ENCODE peak calls at places on chromosomes 6 and 20, in eight cellular contexts. B is cardiac muscle cell, N is dorsolateral prefrontal cortex, M is foreskin fibroblast, E is AG04450, T is cardiac fibroblast, W is kidney epithelial cell, K is choroid plexus epithelial cell. V is an unnamed sample.

GRCh38 chr20:63191400-63191799 is 24.5 kb downstream of the YTHDF1 start:
- DNase-seq in T (peak), B (no peak), K (no peak), N (peak), M (no peak), E (no peak), W (no peak), V (no peak)

GRCh38 chr20:62997626-62998025 is 9.1 kb downstream of the BHLHE23 start:
- DNase-seq in N (no peak), M (no peak), E (no peak), B (no peak), W (no peak), T (no peak), K (no peak), V (no peak)

GRCh38 chr6:87904041-87904440 is 143.6 kb upstream of the SPACA1 start:
- DNase-seq in N (no peak), E (no peak), W (no peak), T (no peak), M (no peak), B (no peak), K (no peak), V (no peak)

GRCh38 chr6:52650946-52651345 is 20.0 kb upstream of the TMEM14A start:
- DNase-seq in K (peak), N (no peak), W (no peak), B (no peak), E (no peak), M (peak), T (no peak), V (no peak)

GRCh38 chr6:109322825-109323580 is 59.3 kb downstream of the CD164 start:
- DNase-seq in T (no peak), W (no peak), E (no peak), M (no peak), N (no peak), B (no peak), K (no peak), V (peak)

GRCh38 chr6:136647363-136647763 is 97.1 kb upstream of the MAP7 start:
- DNase-seq in B (no peak), K (peak), T (peak), W (no peak), E (peak), M (peak), N (no peak), V (peak)

GRCh38 chr6:17093692-17094091 is 8.2 kb upstream of the STMND1 start:
- DNase-seq in K (no peak), M (peak), W (no peak), N (no peak), E (no peak), T (no peak), B (peak), V (no peak)

GRCh38 chr20:34058831-34059230 is 53.2 kb downstream of the EIF2S2 start:
- DNase-seq in E (no peak), W (peak), T (peak), B (peak), K (peak), M (peak), N (no peak), V (no peak)

GRCh38 chr6:156471000-156471399 is 306.2 kb upstream of the ARID1B start:
- DNase-seq in N (no peak), T (no peak), K (no peak), M (no peak), W (no peak), B (no peak), E (no peak), V (no peak)

DNA sequence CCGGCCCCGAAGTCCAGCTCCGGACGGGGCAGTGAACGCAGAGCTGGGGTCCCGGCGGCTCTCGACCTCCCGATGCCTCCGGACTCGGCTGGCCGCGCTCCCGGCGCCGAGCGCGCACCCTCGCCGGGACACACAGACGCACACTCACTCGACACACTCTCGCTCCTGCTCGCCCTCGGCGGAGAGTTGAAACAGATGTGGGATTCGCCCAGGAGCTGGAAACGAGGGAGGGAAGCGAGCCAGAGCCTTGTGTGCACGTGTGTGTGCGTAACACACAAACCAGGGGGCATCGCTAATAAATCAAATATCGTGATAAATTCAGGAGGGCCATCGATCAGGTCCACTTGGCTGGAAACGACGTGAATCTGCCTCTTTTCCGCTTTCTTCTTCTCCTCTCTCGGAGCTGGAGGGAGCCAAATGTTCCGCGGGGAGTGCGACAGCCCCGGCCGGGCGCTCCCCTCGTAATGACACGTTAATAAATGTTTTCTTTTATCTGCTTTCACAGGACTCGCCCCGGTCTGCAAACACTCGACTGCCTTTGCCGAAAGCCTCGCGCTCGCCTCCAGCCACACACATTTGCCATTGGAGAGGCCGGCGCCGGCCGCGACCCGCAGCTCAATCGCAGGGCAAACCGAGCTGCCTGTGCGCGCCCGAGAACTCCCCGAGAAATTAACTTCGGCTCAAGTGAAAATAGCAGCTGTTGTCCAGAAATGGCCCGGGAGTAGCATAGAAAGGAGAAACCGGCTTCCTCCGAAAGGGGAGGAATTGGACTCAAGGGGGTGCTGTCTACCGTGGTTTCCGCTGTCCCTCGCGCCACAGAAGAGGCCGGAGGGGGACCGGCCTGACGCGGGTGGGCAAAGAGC is 850 bp upstream of the SULF2 start:
- DNase-seq in E (no peak), T (peak), K (peak), N (peak), W (peak), B (peak), M (peak), V (no peak)
- TF ChIP-seq CTCF in E (peak), T (peak), K (peak), N (peak), W (peak), B (peak), M (peak), V (peak)

DNA sequence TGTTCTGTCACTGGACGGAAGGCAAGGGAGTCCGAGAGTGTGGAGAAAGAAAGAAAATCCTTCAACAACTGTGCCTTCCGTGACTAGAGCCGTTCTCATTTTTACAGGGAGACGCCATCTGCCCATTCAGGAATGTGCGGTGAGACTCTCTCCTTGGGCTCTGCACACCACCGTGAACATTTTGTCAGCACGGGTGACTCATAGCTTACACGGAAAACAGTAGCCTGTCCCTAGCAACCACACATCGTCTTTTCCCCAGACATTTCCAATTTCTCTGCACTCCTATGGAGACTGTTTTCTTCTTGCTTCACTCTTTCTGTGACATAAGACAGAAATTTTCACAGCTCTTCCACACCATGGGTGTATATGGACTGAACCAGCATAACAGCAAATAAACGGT is 55.1 kb downstream of the TBXT start:
- DNase-seq in B (no peak), T (peak), K (peak), N (no peak), E (no peak), W (no peak), M (peak), V (no peak)
- H3K4me3 ChIP-seq in B (no peak), T (no peak), K (no peak), N (peak), E (no peak), W (no peak), M (no peak), V (no peak)

GRCh38 chr20:50140339-50140859 is 13.1 kb downstream of the PEDS1 start:
- DNase-seq in B (no peak), E (no peak), M (no peak), N (no peak), K (no peak), T (no peak), W (no peak), V (no peak)

GRCh38 chr20:50141018-50141675 is 12.4 kb downstream of the PEDS1 start:
- DNase-seq in K (no peak), M (no peak), W (no peak), B (no peak), N (no peak), E (no peak), T (no peak), V (no peak)

GRCh38 chr20:50138120-50138478 is 15.4 kb downstream of the PEDS1 start:
- DNase-seq in W (no peak), B (no peak), E (no peak), T (no peak), K (no peak), M (no peak), N (no peak), V (no peak)

GRCh38 chr20:50136822-50137599 is 16.5 kb downstream of the PEDS1 start:
- DNase-seq in M (peak), N (no peak), T (peak), B (no peak), E (no peak), K (peak), W (no peak), V (no peak)

GRCh38 chr20:50138479-50139393 is 14.8 kb downstream of the PEDS1 start:
- DNase-seq in N (peak), B (no peak), M (peak), T (peak), E (no peak), W (no peak), K (no peak), V (no peak)
- TF ChIP-seq CTCF in N (peak), B (peak), M (no peak), T (peak), E (no peak), W (no peak), K (peak), V (no peak)

DNA sequence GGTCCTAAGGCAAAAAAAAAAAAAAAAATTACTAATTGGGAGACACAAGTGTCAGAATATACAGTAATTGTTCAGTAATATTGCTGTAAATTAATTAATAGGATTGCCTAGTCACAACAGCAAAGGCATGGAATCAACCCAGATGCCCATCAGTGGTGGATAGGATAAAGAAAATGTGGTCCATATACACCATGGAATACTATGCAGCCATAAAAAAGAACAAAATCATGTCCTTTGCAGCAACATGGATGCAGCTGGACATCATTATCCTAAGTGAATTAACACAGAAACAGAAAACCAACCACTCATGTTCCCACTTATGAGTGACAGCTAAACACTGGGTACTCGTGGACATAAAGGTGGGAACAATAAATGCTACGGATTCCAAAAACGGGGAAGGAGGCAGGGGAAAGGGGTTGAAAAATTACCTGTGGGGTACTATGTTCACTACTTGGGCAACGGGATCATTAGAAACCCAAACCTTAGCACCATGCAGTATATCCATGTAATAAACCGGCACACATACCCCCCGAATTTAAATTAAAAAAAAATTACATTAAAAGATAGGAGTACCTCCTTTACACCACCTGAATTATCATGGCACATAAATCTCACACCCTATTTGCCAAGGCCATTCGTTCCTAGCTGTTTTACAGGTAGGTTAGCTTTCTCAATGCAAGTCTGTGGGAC is 689 bp upstream of the PFDN4 start:
- DNase-seq in W (no peak), N (no peak), T (no peak), B (no peak), E (no peak), K (no peak), M (no peak), V (no peak)
- H3K4me3 ChIP-seq in W (no peak), N (peak), T (no peak), B (peak), E (peak), K (peak), M (no peak), V (peak)

DNA sequence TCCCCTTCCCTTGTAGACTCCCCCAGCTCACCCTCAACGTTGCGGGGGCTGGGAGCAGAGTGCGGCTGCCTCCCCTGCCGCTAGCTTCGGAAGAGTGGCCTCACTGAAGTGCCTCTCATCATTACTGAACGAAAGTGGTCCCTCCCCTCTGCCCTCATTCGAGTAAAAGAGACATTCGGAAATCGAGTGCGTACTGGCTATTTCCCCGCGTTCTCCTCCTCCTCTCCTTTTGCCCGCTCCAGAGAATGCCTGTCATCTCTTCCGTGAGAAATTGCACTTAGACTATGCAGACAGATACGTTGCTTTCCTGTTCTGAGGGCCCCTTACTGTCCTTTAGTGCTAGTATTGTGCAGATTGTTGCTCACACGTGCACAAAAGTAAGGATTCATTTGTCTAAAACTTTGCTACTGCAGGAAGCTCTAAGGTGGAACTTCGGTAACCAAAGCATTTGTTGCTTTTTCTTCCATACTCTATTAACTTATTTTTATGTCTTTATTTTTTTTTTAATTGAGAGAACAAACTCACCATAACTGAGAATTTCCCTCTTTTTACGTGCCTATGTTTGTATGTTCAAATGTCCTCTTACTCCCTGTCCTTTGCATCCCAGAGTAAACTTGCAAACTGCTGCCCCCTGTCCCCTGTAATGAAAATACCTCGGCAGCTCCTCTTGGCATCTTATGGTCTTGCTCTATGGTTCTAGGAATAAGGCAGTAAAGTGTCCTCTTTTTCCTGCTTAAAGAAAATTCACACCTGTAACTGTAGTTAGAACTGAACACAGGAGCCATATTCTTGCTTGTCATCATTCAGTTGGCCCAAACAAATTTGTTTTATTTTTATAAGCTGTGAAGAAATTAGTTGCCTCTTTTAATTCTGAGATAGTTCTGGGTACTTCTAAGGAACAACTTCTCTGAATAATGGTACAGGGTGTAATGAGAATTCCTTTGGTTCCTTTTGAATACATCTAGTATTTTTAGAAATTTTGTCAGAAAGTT is 1.1 kb downstream of the MAP3K4 start:
- DNase-seq in B (peak), E (no peak), K (peak), M (peak), W (no peak), N (no peak), T (peak), V (no peak)
- TF ChIP-seq CTCF in B (peak), E (peak), K (peak), M (peak), W (peak), N (peak), T (peak), V (peak)